ENCODE peak calls at places on chromosomes 12 and 14, in six cellular contexts. G is H9, T is neuronal stem cell, F is mesenchymal stem cell, N is H1, R is trophoblast cell. E is an unnamed sample.

GRCh38 chr12:124381454-124382207 is 86.7 kb downstream of the RFLNA start:
- DNase-seq in T (no peak), R (peak; percentile 55), G (no peak), F (peak; percentile 72), N (no peak), E (peak; percentile 59)

GRCh38 chr14:73896521-73896920 is 9.9 kb downstream of the ZNF410 start:
- DNase-seq in T (no peak), N (no peak), F (no peak), G (no peak), R (no peak), E (peak; percentile 26)

GRCh38 chr12:112900298-112901145 is 6.2 kb upstream of the OAS1 start:
- DNase-seq in F (peak; percentile 42), R (peak; percentile 76), G (peak; percentile 74), T (peak; percentile 4), N (peak; percentile 17), E (peak; percentile 27)

GRCh38 chr12:6753772-6754356 is 923 bp upstream of the MLF2 start:
- DNase-seq in G (no peak), R (no peak), T (no peak), F (no peak), N (no peak), E (no peak)

GRCh38 chr12:79614730-79615129 is 76.0 kb downstream of the PAWR start:
- DNase-seq in T (no peak), N (no peak), G (no peak), R (no peak), F (no peak), E (peak; percentile 42)

GRCh38 chr12:117685115-117685926 is 283.5 kb downstream of the KSR2 start:
- DNase-seq in N (peak; percentile 73), R (peak; percentile 79), G (peak; percentile 97), F (peak; percentile 92), T (peak; percentile 29), E (no peak)

GRCh38 chr14:79256311-79256879 is 954.9 kb downstream of the DIO2 start:
- DNase-seq in F (no peak), N (no peak), G (no peak), R (no peak), T (no peak), E (no peak)

GRCh38 chr14:95104911-95105310 is 52.4 kb downstream of the DICER1 start:
- DNase-seq in N (no peak), R (no peak), G (no peak), T (no peak), F (no peak), E (no peak)

GRCh38 chr12:116637589-116638165 is 78.5 kb downstream of the MAP1LC3B2 start:
- DNase-seq in R (peak; percentile 23), G (no peak), T (no peak), F (no peak), N (no peak), E (no peak)

GRCh38 chr12:79454338-79454777 is 236.4 kb downstream of the PAWR start:
- DNase-seq in R (peak; percentile 31), F (peak; percentile 63), T (no peak), G (no peak), N (no peak), E (peak; percentile 78)

GRCh38 chr12:21773263-21773741 is 1.2 kb downstream of the KCNJ8 start:
- DNase-seq in G (peak; percentile 93), N (peak; percentile 21), T (no peak), R (peak; percentile 6), F (no peak), E (peak; percentile 23)

GRCh38 chr12:63098851-63099250 is 52.1 kb downstream of the AVPR1A start:
- DNase-seq in F (no peak), T (no peak), N (no peak), G (no peak), R (no peak), E (no peak)

GRCh38 chr12:122793685-122794106 is 19.3 kb downstream of the CCDC62 start:
- DNase-seq in T (peak; percentile 51), F (peak; percentile 51), G (no peak), N (no peak), R (peak; percentile 97), E (peak; percentile 69)

GRCh38 chr14:91047174-91047753 is 13.2 kb downstream of the RPS6KA5 start:
- DNase-seq in G (no peak), N (no peak), R (peak; percentile 2), T (no peak), F (no peak), E (no peak)

GRCh38 chr12:3542911-3543310 is 51.9 kb downstream of the PRMT8 start:
- DNase-seq in N (no peak), G (no peak), R (no peak), F (peak; percentile 26), T (no peak), E (peak; percentile 40)

GRCh38 chr14:79580414-79580813 is 630.9 kb downstream of the DIO2 start:
- DNase-seq in R (no peak), T (no peak), N (no peak), F (no peak), G (no peak), E (no peak)

GRCh38 chr14:68676511-68676943 is 116.3 kb downstream of the ZFP36L1 start:
- DNase-seq in R (peak; percentile 76), N (no peak), G (no peak), T (no peak), F (no peak), E (no peak)

GRCh38 chr12:95710386-95710785 is 80.2 kb downstream of the NTN4 start:
- DNase-seq in F (no peak), N (no peak), T (no peak), R (no peak), G (no peak), E (no peak)

GRCh38 chr14:20781805-20782204 is 737 bp downstream of the RNASE6 start:
- DNase-seq in G (no peak), F (no peak), N (no peak), T (no peak), R (no peak), E (no peak)

GRCh38 chr12:105355752-105356151 is 25.3 kb downstream of the C12orf75 start:
- DNase-seq in G (no peak), T (no peak), N (no peak), R (no peak), F (peak; percentile 41), E (peak; percentile 72)

GRCh38 chr12:60630796-60631195 is 1035.0 kb downstream of the SLC16A7 start:
- DNase-seq in N (no peak), F (no peak), T (no peak), G (no peak), R (no peak), E (no peak)

GRCh38 chr14:55454264-55455151 is 14.1 kb upstream of the TBPL2 start:
- DNase-seq in F (peak; percentile 84), T (no peak), N (no peak), G (no peak), R (peak; percentile 66), E (peak; percentile 86)

DNA sequence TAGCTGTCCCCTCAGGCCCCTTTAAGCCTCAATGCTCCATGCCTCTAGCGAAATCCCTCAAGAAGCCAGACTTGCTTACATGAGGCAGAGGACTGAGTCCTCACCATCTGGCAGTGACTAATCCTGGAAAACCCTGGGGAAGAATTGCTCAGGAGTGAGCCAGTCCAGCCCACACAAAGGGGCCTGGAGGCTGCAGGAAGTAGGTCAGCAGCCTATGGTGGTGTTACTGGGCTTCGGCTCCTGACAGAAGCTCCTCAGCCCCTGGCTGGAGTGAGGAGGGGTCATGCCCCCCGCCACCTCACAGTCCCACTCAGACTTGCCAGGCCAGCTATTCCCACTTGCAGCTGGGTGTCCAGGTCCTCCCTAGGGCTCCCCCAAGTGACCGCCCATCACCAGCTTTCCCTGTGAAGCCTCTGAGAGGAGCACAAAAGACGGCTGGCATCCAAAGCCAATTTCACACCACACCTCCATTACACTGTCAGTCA is 250.5 kb downstream of the DPF3 start:
- DNase-seq in R (peak; percentile 87), T (no peak), F (peak; percentile 99), G (no peak), N (peak; percentile 36), E (peak; percentile 99)
- H3K14ac ChIP-seq in R (peak overlapping the region; percentile 37), T (no peak overlapping the region), F (no peak overlapping the region), G (no peak overlapping the region), N (no peak overlapping the region), E (peak overlapping the region; percentile 98)

DNA sequence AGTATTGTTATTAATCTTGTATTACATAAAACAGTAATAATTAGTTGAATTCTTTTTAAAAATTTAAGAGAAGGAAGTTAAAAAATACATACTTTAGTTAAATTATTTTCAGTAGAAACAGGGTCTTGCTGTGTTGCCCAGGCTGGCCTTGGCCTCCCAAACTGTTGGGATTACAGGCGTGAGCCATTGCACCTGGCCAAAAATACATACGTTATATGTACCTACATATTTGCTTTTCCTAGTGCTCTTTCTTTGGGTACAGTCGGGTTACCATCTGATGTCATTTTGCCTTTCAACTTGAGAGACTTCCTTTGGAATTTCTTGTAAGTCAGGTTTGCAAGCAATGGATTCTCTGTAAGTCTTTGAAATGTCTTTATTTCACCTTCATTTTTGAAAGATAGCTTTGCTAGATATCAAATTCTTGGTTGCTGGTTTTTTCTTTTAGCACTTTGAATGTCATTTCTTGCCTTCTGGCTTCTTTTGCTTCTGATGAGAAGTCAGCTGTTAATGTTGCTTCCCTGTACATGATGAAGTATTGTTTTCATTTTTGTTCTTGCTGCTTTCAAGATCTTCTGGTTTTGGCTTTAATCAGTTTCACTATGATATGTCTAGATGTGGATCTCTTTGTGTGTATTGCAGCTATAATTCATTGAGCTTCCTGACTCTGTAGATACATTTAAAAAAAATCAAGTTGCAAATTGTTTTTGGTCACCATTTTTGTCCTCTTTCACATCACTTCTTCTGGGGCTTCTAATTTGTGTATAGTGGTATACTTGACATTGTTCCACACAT is 84.4 kb downstream of the SPATS2 start:
- DNase-seq in T (no peak), N (no peak), R (no peak), G (no peak), F (no peak), E (no peak)
- H3K14ac ChIP-seq in T (no peak overlapping the region), N (no peak overlapping the region), R (no peak overlapping the region), G (no peak overlapping the region), F (no peak overlapping the region), E (no peak overlapping the region)

GRCh38 chr14:69917287-69917686 is 38.1 kb downstream of the SMOC1 start:
- DNase-seq in G (no peak), F (no peak), N (no peak), R (no peak), T (no peak), E (no peak)

GRCh38 chr14:69924181-69924580 is 45.0 kb downstream of the SMOC1 start:
- DNase-seq in R (no peak), T (no peak), F (no peak), G (no peak), N (no peak), E (peak; percentile 61)

GRCh38 chr14:69922198-69922597 is 43.0 kb downstream of the SMOC1 start:
- DNase-seq in N (no peak), T (no peak), R (no peak), G (no peak), F (no peak), E (no peak)

GRCh38 chr14:69916396-69916795 is 37.2 kb downstream of the SMOC1 start:
- DNase-seq in N (no peak), R (no peak), G (no peak), F (no peak), T (no peak), E (no peak)

DNA sequence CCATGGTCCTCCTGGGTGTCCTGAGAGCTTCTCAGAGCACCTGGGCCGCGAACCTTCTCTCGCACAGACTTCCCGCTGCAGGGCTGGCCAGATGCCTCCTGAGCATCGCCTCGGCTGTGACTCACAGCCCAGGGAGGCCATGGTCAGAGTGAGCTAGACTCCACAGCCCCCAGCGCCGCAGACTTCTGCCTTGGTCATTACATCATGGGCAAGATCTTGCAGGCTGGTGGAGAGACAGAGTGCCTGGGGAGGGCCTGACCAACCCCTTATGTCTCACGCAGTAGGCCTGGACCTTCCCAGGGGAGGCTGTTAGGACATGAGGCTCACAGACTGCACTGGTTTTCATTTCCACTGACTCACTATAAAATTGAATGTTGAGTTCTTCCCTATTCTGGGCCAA is 41.8 kb downstream of the SMOC1 start:
- DNase-seq in N (no peak), R (no peak), G (no peak), F (peak; percentile 4), T (no peak), E (peak; percentile 92)
- H3K14ac ChIP-seq in N (no peak overlapping the region), R (no peak overlapping the region), G (no peak overlapping the region), F (no peak overlapping the region), T (no peak overlapping the region), E (no peak overlapping the region)

GRCh38 chr14:22837750-22838538 is 1.6 kb downstream of the MMP14 start:
- DNase-seq in G (no peak), T (no peak), F (peak; percentile 57), N (no peak), R (peak; percentile 46), E (peak; percentile 33)
- H3K14ac ChIP-seq in G (peak overlapping the region; percentile 16), T (no peak overlapping the region), F (peak overlapping the region; percentile 90), N (no peak overlapping the region), R (peak overlapping the region; percentile 99), E (peak overlapping the region; percentile 68)